ENCODE peak calls at places on chromosomes 16 and 17, in five cellular contexts. Y is brain microvascular endothelial cell; Q is uterus; D is activated T-helper 9 cell treated with anti-CD3 and anti-CD28 coated beads, Interleukin-2, amount 50 U/mL, for 16 hours; F is KBM-7. W is an unnamed sample.

GRCh38 chr17:79455636-79456035 is 155.2 kb downstream of the RBFOX3 start:
- DNase-seq in Q (no peak), Y (no peak), D (no peak), F (no peak), W (no peak)

GRCh38 chr17:74123350-74123749 is 80.1 kb upstream of the RPL38 start:
- DNase-seq in Q (no peak), D (no peak), Y (no peak), F (no peak), W (peak; percentile 5)

GRCh38 chr17:73194514-73195222 is 1.8 kb downstream of the COG1 start:
- DNase-seq in F (no peak), D (no peak), Y (peak; percentile 25), Q (no peak), W (no peak)

GRCh38 chr17:49513044-49513395 is 17.9 kb downstream of the NGFR start:
- DNase-seq in F (no peak), D (no peak), Y (no peak), Q (no peak), W (no peak)

GRCh38 chr16:82627811-82628339 is 1.1 kb downstream of the CDH13 start:
- DNase-seq in Y (no peak), Q (peak; percentile 38), D (no peak), F (no peak), W (no peak)

GRCh38 chr17:41417576-41418015 is 6.8 kb downstream of the KRT37 start:
- DNase-seq in Q (no peak), F (peak; percentile 1), Y (no peak), D (no peak), W (no peak)

GRCh38 chr17:16887523-16888095 is 84.3 kb downstream of the TNFRSF13B start:
- DNase-seq in F (no peak), Q (no peak), D (no peak), Y (no peak), W (no peak)

GRCh38 chr17:83030432-83030831 is 49.0 kb upstream of the METRNL start:
- DNase-seq in F (no peak), Y (no peak), Q (no peak), D (no peak), W (no peak)

GRCh38 chr17:40341808-40342574 is 22.5 kb downstream of the GJD3 start:
- DNase-seq in D (no peak), Y (peak; percentile 66), F (no peak), Q (peak; percentile 83), W (no peak)

GRCh38 chr16:65283238-65283651 is 161.4 kb upstream of the CDH11 start:
- DNase-seq in D (no peak), F (no peak), Q (no peak), Y (no peak), W (no peak)

GRCh38 chr17:78977681-78977943 is 2.1 kb downstream of the LGALS3BP start:
- DNase-seq in Y (no peak), F (no peak), Q (no peak), D (no peak), W (no peak)

GRCh38 chr17:51818777-51819176 is 339.7 kb downstream of the CA10 start:
- DNase-seq in F (no peak), Y (no peak), Q (no peak), D (no peak), W (no peak)

GRCh38 chr17:39702901-39703893 is 3.3 kb downstream of the ERBB2 start:
- DNase-seq in F (no peak), Q (no peak), Y (no peak), D (no peak), W (no peak)

GRCh38 chr17:82754297-82755208 is 2.7 kb downstream of the TBCD start:
- DNase-seq in D (no peak), F (no peak), Q (no peak), Y (no peak), W (no peak)

GRCh38 chr16:5025171-5025632 is 8.5 kb downstream of the NAGPA start:
- DNase-seq in F (peak; percentile 32), Y (no peak), D (no peak), Q (no peak), W (no peak)

GRCh38 chr17:41656249-41657023 is 32.1 kb upstream of the KRT17 start:
- DNase-seq in Y (no peak), Q (no peak), D (no peak), F (no peak), W (no peak)

GRCh38 chr17:14699569-14700190 is 398.8 kb downstream of the HS3ST3B1 start:
- DNase-seq in D (no peak), Q (no peak), Y (no peak), F (no peak), W (no peak)

GRCh38 chr16:46691720-46692119 is 2.3 kb downstream of the ORC6 start:
- DNase-seq in D (no peak), Y (no peak), F (peak; percentile 61), Q (no peak), W (no peak)

GRCh38 chr16:9818702-9819101 is 363.5 kb downstream of the GRIN2A start:
- DNase-seq in D (no peak), F (no peak), Y (no peak), Q (no peak), W (no peak)

GRCh38 chr17:72726936-72727335 is 365.6 kb downstream of the SLC39A11 start:
- DNase-seq in Q (no peak), D (no peak), Y (peak; percentile 45), F (peak; percentile 71), W (no peak)

GRCh38 chr16:1974157-1975070 is 2.6 kb downstream of the TBL3 start:
- DNase-seq in Y (no peak), F (no peak), D (no peak), Q (no peak), W (no peak)

GRCh38 chr17:16593356-16594102 is 24.5 kb upstream of the ZNF287 start:
- DNase-seq in Q (no peak), F (no peak), Y (no peak), D (no peak), W (no peak)

GRCh38 chr17:47905221-47905733 is 9.2 kb downstream of the SP2 start:
- DNase-seq in D (no peak), Y (peak; percentile 67), Q (peak; percentile 75), F (no peak), W (peak; percentile 88)

GRCh38 chr16:29012913-29013641 is 28.2 kb downstream of the LAT start:
- DNase-seq in Q (no peak), F (no peak), D (no peak), Y (no peak), W (no peak)

GRCh38 chr16:23081675-23082119 is 67.6 kb downstream of the USP31 start:
- DNase-seq in Y (peak; percentile 31), Q (peak; percentile 46), D (no peak), F (no peak), W (peak; percentile 17)

GRCh38 chr16:10080031-10080772 is 102.0 kb downstream of the GRIN2A start:
- DNase-seq in D (no peak), Y (peak; percentile 83), F (no peak), Q (peak; percentile 60), W (peak; percentile 76)

GRCh38 chr16:86281435-86281834 is 228.9 kb upstream of the FOXF1 start:
- DNase-seq in D (no peak), F (no peak), Y (no peak), Q (no peak), W (no peak)

GRCh38 chr17:47733047-47733413 is at the start of gene TBX21:
- DNase-seq in D (peak; percentile 88), Q (peak; percentile 30), Y (no peak), F (peak; percentile 71), W (no peak)

GRCh38 chr16:11470676-11471415 is 115.9 kb downstream of the LITAF start:
- DNase-seq in Y (peak; percentile 16), Q (no peak), D (no peak), F (no peak), W (no peak)

W was measured in stromal cell of bone marrow.